ENCODE peak calls at places on chromosomes 6 and 20, in seven cellular contexts. O, L, P, K, H, C and E are unnamed samples.

GRCh38 chr20:58583141-58583540 is 67.9 kb upstream of the APCDD1L start:
- DNase-seq in O (no peak), L (no peak), P (no peak), K (no peak), H (no peak), C (peak; percentile 50), E (no peak)

GRCh38 chr20:33394718-33395117 is 6.6 kb downstream of the CDK5RAP1 start:
- DNase-seq in O (no peak), L (no peak), P (no peak), K (no peak), H (no peak), C (no peak), E (no peak)

GRCh38 chr20:62977613-62978558 is 25.4 kb downstream of the SLC17A9 start:
- DNase-seq in O (peak; percentile 86), L (peak; percentile 89), P (peak; percentile 86), K (no peak), H (no peak), C (no peak), E (no peak)

GRCh38 chr6:68126089-68126749 is 508.9 kb upstream of the ADGRB3 start:
- DNase-seq in O (peak; percentile 38), L (peak; percentile 47), P (peak; percentile 30), K (no peak), H (no peak), C (no peak), E (no peak)

GRCh38 chr6:113848280-113848679 is 8.9 kb upstream of the MARCKS start:
- DNase-seq in O (no peak), L (no peak), P (no peak), K (no peak), H (no peak), C (no peak), E (no peak)

GRCh38 chr6:42315991-42316378 is 98.3 kb upstream of the MRPS10 start:
- DNase-seq in O (no peak), L (no peak), P (peak; percentile 50), K (no peak), H (no peak), C (peak; percentile 92), E (no peak)

GRCh38 chr6:160263214-160263939 is 4.8 kb upstream of the SLC22A2 start:
- DNase-seq in O (no peak), L (no peak), P (no peak), K (no peak), H (no peak), C (no peak), E (no peak)

GRCh38 chr6:109783245-109783990 is 92.3 kb downstream of the FIG4 start:
- DNase-seq in O (no peak), L (no peak), P (no peak), K (no peak), H (no peak), C (peak; percentile 41), E (no peak)

GRCh38 chr20:19715986-19716385 is 42.1 kb upstream of the RIN2 start:
- DNase-seq in O (no peak), L (no peak), P (no peak), K (no peak), H (no peak), C (no peak), E (no peak)

GRCh38 chr6:170231496-170232185 is 59.2 kb downstream of the DLL1 start:
- DNase-seq in O (no peak), L (no peak), P (no peak), K (no peak), H (peak; percentile 9), C (peak; percentile 20), E (no peak)

GRCh38 chr6:17865798-17866725 is 121.4 kb downstream of the KIF13A start:
- DNase-seq in O (no peak), L (no peak), P (no peak), K (peak; percentile 62), H (peak; percentile 58), C (peak; percentile 89), E (no peak)

GRCh38 chr20:59845472-59845871 is 88.0 kb downstream of the SYCP2 start:
- DNase-seq in O (no peak), L (no peak), P (no peak), K (no peak), H (no peak), C (no peak), E (no peak)

GRCh38 chr6:134031696-134032255 is 20.6 kb downstream of the SLC2A12 start:
- DNase-seq in O (no peak), L (no peak), P (no peak), K (no peak), H (no peak), C (no peak), E (no peak)

GRCh38 chr6:137111296-137112066 is 62.0 kb downstream of the IL22RA2 start:
- DNase-seq in O (no peak), L (no peak), P (no peak), K (no peak), H (no peak), C (no peak), E (no peak)

GRCh38 chr20:23021541-23021940 is 13.6 kb upstream of the SSTR4 start:
- DNase-seq in O (no peak), L (no peak), P (no peak), K (no peak), H (no peak), C (no peak), E (no peak)

GRCh38 chr6:14026831-14027539 is 90.6 kb upstream of the CD83 start:
- DNase-seq in O (no peak), L (no peak), P (no peak), K (no peak), H (no peak), C (peak; percentile 14), E (no peak)

GRCh38 chr20:9480066-9480465 is 34.3 kb upstream of the LAMP5 start:
- DNase-seq in O (no peak), L (no peak), P (no peak), K (no peak), H (no peak), C (no peak), E (no peak)

GRCh38 chr6:72836971-72837370 is 215.1 kb downstream of the KCNQ5 start:
- DNase-seq in O (no peak), L (no peak), P (no peak), K (no peak), H (no peak), C (no peak), E (no peak)

GRCh38 chr6:90458353-90459224 is 128.3 kb downstream of the MAP3K7 start:
- DNase-seq in O (no peak), L (no peak), P (no peak), K (no peak), H (no peak), C (peak; percentile 27), E (no peak)

GRCh38 chr6:27188206-27188884 is 59.2 kb upstream of the PRSS16 start:
- DNase-seq in O (peak; percentile 65), L (peak; percentile 74), P (peak; percentile 70), K (no peak), H (peak; percentile 28), C (peak; percentile 87), E (no peak)

GRCh38 chr6:27183082-27183832 is 64.2 kb upstream of the PRSS16 start:
- DNase-seq in O (no peak), L (no peak), P (no peak), K (no peak), H (no peak), C (peak; percentile 32), E (no peak)

DNA sequence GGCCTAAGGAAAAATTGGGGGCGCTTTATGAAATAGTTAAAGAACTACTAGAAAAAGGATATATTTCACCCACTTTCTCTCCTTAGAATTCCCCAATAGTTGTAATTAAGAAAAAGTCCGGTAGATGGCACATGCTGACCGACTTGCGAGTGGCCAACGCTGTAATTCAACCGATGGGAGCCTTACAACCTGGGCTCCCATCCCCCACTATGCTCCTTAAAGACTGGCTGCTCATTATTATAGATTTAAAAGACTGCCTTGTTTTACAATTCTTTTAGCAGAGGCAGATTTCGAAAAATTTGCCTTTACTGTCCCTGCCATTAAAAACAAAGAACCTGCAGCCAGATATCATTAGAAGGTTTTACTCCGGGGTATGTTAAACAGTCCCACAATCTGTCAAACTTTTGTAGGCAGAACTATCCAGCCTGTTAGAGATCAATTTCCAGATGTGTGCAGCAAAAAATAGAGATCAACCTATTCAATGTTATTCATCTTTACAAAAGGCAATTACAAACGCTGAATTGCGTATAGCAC is 58.5 kb upstream of the PRSS16 start:
- DNase-seq in O (no peak), L (peak; percentile 65), P (peak; percentile 66), K (no peak), H (peak; percentile 23), C (peak; percentile 88), E (peak; percentile 50)
- TF ChIP-seq CTCF in O (peak; percentile 44), L (peak; percentile 62), P (peak; percentile 66), K (no peak), H (peak; percentile 82), C (peak; percentile 63), E (peak; percentile 79)

GRCh38 chr6:47181681-47182080 is 128.0 kb downstream of the TNFRSF21 start:
- DNase-seq in O (no peak), L (no peak), P (no peak), K (no peak), H (no peak), C (no peak), E (no peak)

GRCh38 chr6:47179286-47179685 is 130.4 kb downstream of the TNFRSF21 start:
- DNase-seq in O (no peak), L (no peak), P (no peak), K (no peak), H (no peak), C (no peak), E (no peak)

GRCh38 chr6:47182291-47182957 is 127.3 kb downstream of the TNFRSF21 start:
- DNase-seq in O (no peak), L (no peak), P (no peak), K (no peak), H (no peak), C (no peak), E (no peak)

GRCh38 chr6:47175656-47176055 is 133.5 kb upstream of the ADGRF1 start:
- DNase-seq in O (no peak), L (no peak), P (no peak), K (no peak), H (no peak), C (no peak), E (no peak)

GRCh38 chr6:47180633-47181032 is 129.1 kb downstream of the TNFRSF21 start:
- DNase-seq in O (no peak), L (no peak), P (no peak), K (no peak), H (no peak), C (no peak), E (no peak)
- TF ChIP-seq CTCF in O (no peak), L (no peak), P (no peak), K (no peak), H (no peak), C (no peak), E (no peak)

GRCh38 chr20:51326241-51326819 is 216.2 kb downstream of the NFATC2 start:
- DNase-seq in O (no peak), L (no peak), P (peak; percentile 40), K (no peak), H (peak; percentile 24), C (peak; percentile 70), E (no peak)
- TF ChIP-seq CTCF in O (peak; percentile 48), L (no peak), P (peak; percentile 53), K (no peak), H (peak; percentile 80), C (peak; percentile 80), E (peak; percentile 2)

DNA sequence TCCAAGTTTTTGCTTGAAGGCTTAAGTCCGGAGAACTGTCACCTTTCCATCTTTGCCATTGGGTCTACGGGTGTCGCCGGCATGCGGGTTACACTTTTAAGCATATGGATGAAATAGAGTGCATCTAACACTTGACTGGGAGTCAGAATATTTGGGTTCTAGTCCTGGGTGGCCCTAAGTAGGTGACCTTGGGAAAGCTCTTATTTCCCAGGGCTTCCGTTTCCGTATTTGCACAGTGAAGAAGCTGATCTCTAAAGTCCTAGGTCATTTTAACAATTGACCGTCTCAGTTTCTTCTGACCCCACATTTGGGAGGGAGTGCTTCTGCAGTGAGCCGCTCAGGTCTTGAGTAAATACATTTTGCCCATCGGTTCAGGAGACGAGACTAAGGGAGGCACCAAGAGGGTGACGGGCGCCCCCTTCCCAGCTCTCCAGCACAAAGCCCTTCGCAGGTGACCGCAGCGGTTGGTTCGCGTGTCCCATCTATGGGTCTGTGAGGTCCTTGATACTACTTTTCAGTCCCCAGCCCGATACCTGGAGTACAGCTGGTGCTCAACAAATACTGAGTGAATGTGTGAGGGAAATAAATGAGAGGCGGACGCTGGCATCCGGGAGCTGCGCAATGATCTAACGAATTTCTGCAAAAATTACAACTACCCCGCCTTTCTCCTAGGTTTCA is 580 bp upstream of the BLTP3A start:
- DNase-seq in O (no peak), L (peak; percentile 74), P (peak; percentile 65), K (no peak), H (peak; percentile 64), C (peak; percentile 23), E (no peak)
- TF ChIP-seq CTCF in O (peak; percentile 46), L (peak; percentile 44), P (peak; percentile 49), K (no peak), H (no peak), C (peak; percentile 35), E (peak; percentile 44)